ENCODE peak calls at places on chromosome 17, in six cellular contexts. P, C, B, L, K and I are unnamed samples.

GRCh38 chr17:18257268-18257681 is 1.3 kb downstream of the FLII start:
- DNase-seq in K (no peak), L (no peak), P (peak), C (no peak), B (no peak), I (no peak)

GRCh38 chr17:81221371-81221841 is 1.4 kb downstream of the CEP131 start:
- DNase-seq in K (no peak), B (no peak), C (no peak), L (no peak), P (peak), I (no peak)

GRCh38 chr17:45363498-45363897 is 46.7 kb upstream of the MAP3K14 start:
- DNase-seq in P (no peak), C (no peak), K (no peak), B (no peak), L (no peak), I (no peak)

GRCh38 chr17:12512712-12513355 is 152.9 kb upstream of the MYOCD start:
- DNase-seq in C (no peak), B (no peak), K (no peak), P (no peak), L (no peak), I (no peak)

GRCh38 chr17:49101054-49101534 is 31.5 kb upstream of the B4GALNT2 start:
- DNase-seq in B (no peak), C (no peak), K (no peak), P (peak), L (no peak), I (no peak)

GRCh38 chr17:78391843-78392242 is 13.4 kb downstream of the PGS1 start:
- DNase-seq in P (peak), K (no peak), L (no peak), C (no peak), B (no peak), I (no peak)

GRCh38 chr17:64028874-64029464 is 8.5 kb upstream of the ICAM2 start:
- DNase-seq in B (no peak), C (peak), L (peak), P (peak), K (peak), I (peak)

GRCh38 chr17:78759203-78759968 is 22.7 kb downstream of the CYTH1 start:
- DNase-seq in K (peak), L (no peak), C (peak), P (no peak), B (peak), I (no peak)

GRCh38 chr17:27793906-27794380 is 6.4 kb downstream of the NOS2 start:
- DNase-seq in K (no peak), C (no peak), L (no peak), P (no peak), B (no peak), I (no peak)

GRCh38 chr17:82840431-82840831 is 609 bp upstream of the ZNF750 start:
- DNase-seq in P (no peak), L (no peak), K (no peak), B (no peak), C (no peak), I (no peak)

GRCh38 chr17:48150602-48151001 is 43.0 kb downstream of the SNX11 start:
- DNase-seq in K (no peak), B (no peak), P (no peak), C (no peak), L (no peak), I (no peak)

GRCh38 chr17:73533801-73534574 is 110.3 kb downstream of the SDK2 start:
- DNase-seq in K (no peak), B (no peak), L (no peak), C (no peak), P (no peak), I (no peak)

GRCh38 chr17:28746611-28747045 is 2.8 kb downstream of the TRAF4 start:
- DNase-seq in K (no peak), L (no peak), B (no peak), P (peak), C (no peak), I (no peak)

GRCh38 chr17:3024346-3024745 is 39.1 kb downstream of the OR1D5 start:
- DNase-seq in K (no peak), B (no peak), P (no peak), C (no peak), L (no peak), I (no peak)

GRCh38 chr17:82753516-82753915 is 1.7 kb downstream of the TBCD start:
- DNase-seq in L (no peak), K (no peak), C (no peak), B (no peak), P (no peak), I (no peak)

GRCh38 chr17:36900130-36900590 is 37.1 kb upstream of the LHX1 start:
- DNase-seq in P (no peak), L (no peak), B (no peak), C (no peak), K (no peak), I (no peak)

GRCh38 chr17:28716740-28717577 is 709 bp downstream of the RAB34 start:
- DNase-seq in C (no peak), P (no peak), L (no peak), K (no peak), B (no peak), I (no peak)

GRCh38 chr17:36808181-36808661 is 129.1 kb upstream of the LHX1 start:
- DNase-seq in P (no peak), C (no peak), L (no peak), B (no peak), K (no peak), I (no peak)

GRCh38 chr17:79761894-79762570 is 15.9 kb upstream of the CBX2 start:
- DNase-seq in C (no peak), K (no peak), P (no peak), B (no peak), L (no peak), I (no peak)

GRCh38 chr17:40092581-40092980 is 7.8 kb downstream of the NR1D1 start:
- DNase-seq in B (no peak), P (no peak), L (no peak), C (no peak), K (no peak), I (no peak)

GRCh38 chr17:57406131-57406980 is 150.0 kb downstream of the MSI2 start:
- DNase-seq in B (no peak), L (no peak), K (no peak), P (peak), C (no peak), I (no peak)

GRCh38 chr17:82737981-82738877 is 2.8 kb downstream of the FN3K start:
- DNase-seq in B (no peak), P (no peak), L (no peak), K (no peak), C (no peak), I (no peak)

GRCh38 chr17:12765544-12765943 is 23.8 kb upstream of the ARHGAP44 start:
- DNase-seq in C (no peak), K (no peak), B (peak), L (no peak), P (peak), I (no peak)

GRCh38 chr17:65013613-65014391 is 42.7 kb downstream of the GNA13 start:
- DNase-seq in L (no peak), C (no peak), B (peak), K (peak), P (peak), I (peak)

GRCh38 chr17:45013021-45013997 is 38.1 kb downstream of the DCAKD start:
- DNase-seq in P (no peak), C (no peak), B (no peak), L (no peak), K (no peak), I (no peak)

GRCh38 chr17:77995146-77995852 is 36.8 kb downstream of the TNRC6C start:
- DNase-seq in L (no peak), C (no peak), B (no peak), P (no peak), K (no peak), I (no peak)

GRCh38 chr17:56149266-56150036 is 3.8 kb upstream of the ANKFN1 start:
- DNase-seq in B (no peak), C (no peak), K (no peak), L (no peak), P (no peak), I (no peak)

GRCh38 chr17:17154981-17155380 is 51.2 kb downstream of the PLD6 start:
- DNase-seq in K (no peak), L (no peak), B (no peak), C (no peak), P (no peak), I (no peak)

GRCh38 chr17:50221500-50222480 is 20.4 kb upstream of the COL1A1 start:
- DNase-seq in P (peak), C (no peak), L (no peak), K (no peak), B (no peak), I (peak)

GRCh38 chr17:27634026-27634335 is 3.0 kb downstream of the LGALS9 start:
- DNase-seq in B (no peak), L (no peak), K (no peak), C (no peak), P (no peak), I (no peak)

GRCh38 chr17:82463391-82463790 is 4.8 kb downstream of the NARF start:
- DNase-seq in P (no peak), B (no peak), C (no peak), K (no peak), L (no peak), I (no peak)

GRCh38 chr17:47987240-47987835 is 16.4 kb downstream of the CDK5RAP3 start:
- DNase-seq in K (no peak), P (peak), C (no peak), L (no peak), B (no peak), I (no peak)

GRCh38 chr17:41258406-41258805 is 3.2 kb downstream of the KRTAP9-9 start:
- DNase-seq in L (no peak), K (no peak), C (no peak), P (no peak), B (no peak), I (no peak)

GRCh38 chr17:41442772-41443171 is 2.0 kb upstream of the KRT38 start:
- DNase-seq in B (no peak), K (no peak), L (no peak), P (peak), C (no peak), I (no peak)

GRCh38 chr17:75625813-75626486 is 7.3 kb upstream of the SMIM5 start:
- DNase-seq in P (peak), B (no peak), K (no peak), L (no peak), C (no peak), I (peak)